ENCODE peak calls at places on chromosomes 5 and 9, in five cellular contexts. P, T, A, E and F are unnamed samples.

GRCh38 chr9:98906273-98907040 is 37.2 kb upstream of the COL15A1 start:
- DNase-seq in P (no peak), T (peak), A (peak), E (no peak), F (no peak)

GRCh38 chr5:173094012-173094661 is 38.0 kb downstream of the CREBRF start:
- DNase-seq in E (peak), T (no peak), P (no peak), A (no peak), F (no peak)

GRCh38 chr9:126316085-126316655 is 10.5 kb upstream of the MVB12B start:
- DNase-seq in A (no peak), T (no peak), E (no peak), P (no peak), F (no peak)

GRCh38 chr9:115018547-115019435 is 88.4 kb upstream of the TNFSF8 start:
- DNase-seq in P (no peak), A (no peak), E (peak), T (no peak), F (no peak)

GRCh38 chr5:137866541-137867388 is 895 bp upstream of the MYOT start:
- DNase-seq in P (no peak), A (no peak), E (no peak), T (no peak), F (no peak)

GRCh38 chr5:125717209-125717608 is 706.0 kb upstream of the GRAMD2B start:
- DNase-seq in A (no peak), T (no peak), E (peak), P (no peak), F (no peak)

GRCh38 chr9:93372391-93372790 is 79.1 kb upstream of the FAM120A start:
- DNase-seq in A (no peak), P (no peak), T (no peak), E (no peak), F (no peak)

GRCh38 chr9:34463098-34463900 is 4.7 kb downstream of the DNAI1 start:
- DNase-seq in P (no peak), T (no peak), E (no peak), A (no peak), F (no peak)

GRCh38 chr5:135488727-135489465 is 36.7 kb upstream of the TIFAB start:
- DNase-seq in P (no peak), E (peak), T (no peak), A (no peak), F (peak)

GRCh38 chr9:75941066-75941465 is 50.6 kb downstream of the PCSK5 start:
- DNase-seq in P (no peak), T (no peak), E (no peak), A (no peak), F (no peak)

GRCh38 chr9:117828466-117828865 is 124.3 kb downstream of the TLR4 start:
- DNase-seq in P (no peak), T (no peak), A (no peak), E (no peak), F (no peak)

GRCh38 chr5:135476615-135477493 is 24.7 kb upstream of the TIFAB start:
- DNase-seq in T (no peak), A (no peak), E (no peak), P (peak), F (no peak)

GRCh38 chr5:60514152-60514551 is 185.8 kb downstream of the DEPDC1B start:
- DNase-seq in T (no peak), E (no peak), P (no peak), A (no peak), F (no peak)

GRCh38 chr5:127770272-127770671 is 67.1 kb downstream of the CCDC192 start:
- DNase-seq in E (no peak), T (no peak), A (no peak), P (no peak), F (no peak)

GRCh38 chr9:134547161-134548100 is 94.2 kb upstream of the COL5A1 start:
- DNase-seq in T (no peak), A (no peak), P (peak), E (no peak), F (no peak)

GRCh38 chr9:87223397-87224246 is 274.0 kb upstream of the DAPK1 start:
- DNase-seq in T (peak), E (no peak), P (no peak), A (no peak), F (peak)

GRCh38 chr5:50445281-50445949 is 4.3 kb upstream of the EMB start:
- DNase-seq in P (no peak), T (no peak), A (no peak), E (no peak), F (no peak)

GRCh38 chr9:110588296-110588695 is 8.8 kb upstream of the SVEP1 start:
- DNase-seq in T (no peak), E (no peak), A (no peak), P (no peak), F (no peak)

GRCh38 chr5:65483474-65484346 is 2.0 kb upstream of the ADAMTS6 start:
- DNase-seq in T (no peak), E (no peak), A (no peak), P (no peak), F (no peak)

GRCh38 chr5:42889311-42889933 is 77.7 kb upstream of the SELENOP start:
- DNase-seq in P (no peak), A (peak), T (no peak), E (peak), F (peak)

GRCh38 chr9:995192-995591 is 18.7 kb downstream of the DMRT3 start:
- DNase-seq in T (no peak), P (no peak), E (no peak), A (no peak), F (no peak)

GRCh38 chr5:136020383-136021015 is 8.3 kb upstream of the TGFBI start:
- DNase-seq in T (no peak), P (no peak), A (no peak), E (peak), F (no peak)

GRCh38 chr5:82011761-82012160 is 39.9 kb downstream of the ATG10 start:
- DNase-seq in E (peak), A (no peak), T (no peak), P (no peak), F (no peak)

GRCh38 chr9:121399883-121400607 is 30.0 kb upstream of the STOM start:
- DNase-seq in A (no peak), E (peak), P (no peak), T (no peak), F (no peak)

GRCh38 chr9:107858260-107858659 is 368.7 kb upstream of the KLF4 start:
- DNase-seq in A (no peak), P (no peak), T (no peak), E (no peak), F (no peak)

GRCh38 chr9:107856633-107857032 is 367.1 kb upstream of the KLF4 start:
- DNase-seq in A (no peak), T (no peak), P (no peak), E (no peak), F (no peak)

GRCh38 chr9:107862329-107862728 is 372.8 kb upstream of the KLF4 start:
- DNase-seq in E (no peak), P (no peak), A (no peak), T (no peak), F (no peak)

GRCh38 chr9:107863406-107863805 is 373.8 kb upstream of the KLF4 start:
- DNase-seq in T (no peak), E (no peak), P (no peak), A (no peak), F (no peak)

GRCh38 chr9:107861075-107861474 is 371.5 kb upstream of the KLF4 start:
- DNase-seq in T (no peak), P (no peak), E (no peak), A (no peak), F (no peak)
- TF ChIP-seq CTCF in T (no peak), P (no peak), E (no peak), A (no peak), F (no peak)

DNA sequence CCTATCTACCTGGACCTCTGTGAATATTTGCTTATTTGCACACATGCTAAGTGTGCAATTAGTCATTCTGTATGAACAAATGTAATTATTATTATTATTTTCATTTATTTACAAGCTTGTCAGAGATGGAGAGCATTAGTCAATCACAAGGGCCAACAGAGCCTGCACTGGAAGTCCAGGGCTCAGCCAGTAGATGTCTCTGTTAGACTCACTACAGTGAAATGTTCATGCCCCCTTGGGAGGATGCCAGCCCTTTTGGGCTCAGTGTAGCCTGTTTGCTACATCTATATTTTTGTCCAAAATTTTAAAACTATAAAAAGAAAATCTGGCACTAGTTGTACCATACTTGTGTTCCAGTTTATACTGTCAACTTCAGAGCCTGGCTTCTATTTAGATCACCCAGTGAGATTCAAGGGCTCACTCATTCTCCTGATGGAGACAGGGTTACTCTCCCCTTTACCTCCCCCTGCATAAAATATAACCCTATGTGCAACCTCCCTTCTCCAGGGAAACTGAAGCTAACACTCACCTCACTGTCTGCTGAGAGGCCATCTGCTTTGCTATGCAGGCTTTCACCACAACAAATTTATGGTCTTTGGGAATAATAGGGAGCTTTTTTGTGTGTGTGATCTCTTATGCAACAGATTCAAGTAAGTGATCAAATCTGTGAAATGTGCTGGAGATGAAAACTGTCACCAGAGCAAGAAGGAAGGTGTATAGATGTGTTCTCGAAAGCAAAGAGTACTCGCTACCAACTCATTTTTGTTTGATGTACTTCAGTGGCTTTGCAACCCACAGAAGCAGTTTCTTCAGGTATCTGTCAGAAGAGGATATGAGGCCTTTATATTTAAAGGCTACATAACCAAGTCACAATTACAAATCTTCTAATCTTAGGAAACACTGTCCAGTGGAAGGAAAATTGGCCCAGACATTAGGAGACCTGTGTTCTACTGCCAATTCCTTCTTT is 99.9 kb upstream of the TLE4 start:
- DNase-seq in T (no peak), E (no peak), A (peak), P (no peak), F (no peak)
- TF ChIP-seq CTCF in T (peak), E (peak), A (no peak), P (peak), F (no peak)

DNA sequence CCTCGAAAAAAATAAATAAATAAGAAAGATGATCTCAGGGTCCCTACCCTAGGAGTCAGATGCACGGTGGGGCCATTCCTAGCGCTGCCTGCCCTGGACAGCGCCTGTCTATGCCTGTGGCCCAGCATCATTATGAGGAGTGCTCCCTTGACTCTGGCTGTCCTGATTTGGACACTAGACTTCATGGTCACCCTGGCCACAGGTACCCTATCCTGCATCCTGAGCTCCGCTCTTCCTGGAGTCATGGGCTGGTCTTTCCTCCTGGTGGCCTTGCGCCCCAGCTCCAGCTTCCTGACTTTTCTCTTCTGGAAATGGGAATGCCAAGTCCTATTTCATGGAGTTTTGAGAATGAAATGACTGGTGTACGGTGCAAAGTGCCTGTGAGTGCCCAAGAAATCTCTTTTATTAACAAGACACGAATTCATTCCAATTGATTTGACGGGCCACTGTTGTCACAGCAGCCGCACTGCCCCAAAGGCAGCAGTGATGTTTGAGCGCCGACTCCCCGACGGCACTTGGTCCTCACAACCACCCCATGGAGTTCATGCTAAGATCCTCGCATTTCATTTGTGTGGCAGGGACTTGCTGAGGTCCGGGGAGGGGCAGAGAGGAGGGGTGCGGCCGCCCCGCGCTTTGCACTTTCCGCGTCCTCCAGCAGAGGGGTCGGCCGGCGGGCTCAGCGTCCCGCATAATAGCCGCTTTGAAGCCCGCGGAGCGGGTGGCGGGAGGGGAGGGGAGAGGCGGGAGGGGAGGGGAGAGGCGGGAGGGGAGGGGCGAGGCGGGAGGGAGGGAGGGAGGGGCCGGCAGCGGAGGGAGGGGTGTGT is 453 bp upstream of the AIF1L start:
- DNase-seq in T (peak), P (no peak), E (no peak), A (no peak), F (peak)
- TF ChIP-seq CTCF in T (peak), P (peak), E (peak), A (no peak), F (no peak)

GRCh38 chr9:33044677-33045282 is 19.7 kb downstream of the DNAJA1 start:
- DNase-seq in P (no peak), E (no peak), T (no peak), A (no peak), F (peak)
- TF ChIP-seq CTCF in P (peak), E (peak), T (no peak), A (no peak), F (no peak)

GRCh38 chr9:109143881-109144562 is 23.0 kb downstream of the FRRS1L start:
- DNase-seq in A (no peak), P (no peak), T (no peak), E (no peak), F (no peak)
- TF ChIP-seq CTCF in A (no peak), P (peak), T (no peak), E (peak), F (peak)

DNA sequence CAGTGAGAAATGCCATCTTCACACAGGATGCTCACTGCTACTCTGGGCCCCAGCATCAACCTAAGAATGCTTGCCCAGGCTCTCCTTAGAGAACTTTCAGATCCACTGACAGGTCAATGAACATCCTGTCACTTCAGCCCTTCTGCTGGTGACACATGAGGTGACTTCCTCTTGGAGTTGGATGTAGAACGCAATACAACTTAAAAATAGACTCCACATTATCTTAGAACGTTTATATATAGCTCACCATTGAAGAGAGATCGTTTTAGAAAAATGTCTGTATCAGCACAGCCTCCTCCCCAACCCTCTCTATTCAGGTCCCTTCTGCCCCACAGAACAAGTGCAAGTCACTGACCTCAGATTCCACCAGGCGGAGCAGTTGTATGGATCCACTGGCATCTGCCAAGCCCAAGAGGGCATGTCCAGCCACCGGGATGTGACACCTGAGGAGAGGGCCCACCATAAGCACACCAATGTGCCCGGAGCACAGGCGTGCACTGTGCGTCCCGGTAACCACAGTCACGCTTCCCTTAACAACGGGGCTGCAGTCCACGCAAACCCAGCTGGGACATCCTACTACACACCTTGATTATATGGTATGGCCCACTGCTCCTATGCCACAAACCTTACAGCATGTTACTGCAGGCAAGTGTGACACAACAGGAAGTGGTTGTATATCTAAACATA is 2.9 kb downstream of the DPH7 start:
- DNase-seq in T (no peak), A (no peak), P (no peak), E (no peak), F (no peak)
- TF ChIP-seq CTCF in T (no peak), A (no peak), P (no peak), E (no peak), F (no peak)

GRCh38 chr9:72751541-72751940 is 201.3 kb downstream of the ALDH1A1 start:
- DNase-seq in P (no peak), T (no peak), E (no peak), A (no peak), F (no peak)

GRCh38 chr9:72755836-72756235 is 197.0 kb downstream of the ALDH1A1 start:
- DNase-seq in E (no peak), A (no peak), T (no peak), P (no peak), F (no peak)

GRCh38 chr9:72758944-72759343 is 193.9 kb downstream of the ALDH1A1 start:
- DNase-seq in P (no peak), T (no peak), E (no peak), A (no peak), F (no peak)

GRCh38 chr9:72749276-72749675 is 203.6 kb downstream of the ALDH1A1 start:
- DNase-seq in A (no peak), E (no peak), T (no peak), P (no peak), F (no peak)

DNA sequence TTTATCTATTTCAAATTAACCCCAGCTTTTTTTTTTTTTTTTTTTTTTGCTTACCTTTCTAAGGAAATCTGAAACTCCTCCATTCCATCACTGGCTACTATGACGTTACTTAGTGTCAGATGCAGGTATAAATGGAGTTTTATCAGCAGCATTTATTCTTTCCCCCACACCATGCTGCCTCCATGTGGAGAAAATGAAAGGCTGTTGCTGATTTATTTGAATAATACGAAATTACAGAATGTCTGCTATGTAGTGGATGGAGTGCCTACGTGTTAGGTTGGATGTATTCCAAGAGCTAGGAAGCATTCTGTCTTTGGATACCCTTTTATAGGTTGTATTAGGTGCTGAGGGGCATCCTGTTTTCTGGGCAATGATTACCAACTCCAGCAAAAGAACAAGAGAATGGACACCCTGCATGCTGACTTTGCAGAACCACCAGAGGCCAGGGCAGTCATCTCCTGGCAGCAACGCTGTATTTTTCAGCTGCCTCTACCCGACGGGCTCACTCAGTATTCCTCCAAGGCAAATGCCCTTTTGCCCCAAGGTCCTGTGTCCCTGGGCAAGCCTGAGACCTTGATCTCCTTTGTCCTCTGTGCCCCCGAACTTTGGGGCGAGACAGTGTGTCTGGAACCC is 199.5 kb downstream of the ALDH1A1 start:
- DNase-seq in P (no peak), T (no peak), A (no peak), E (no peak), F (no peak)
- TF ChIP-seq CTCF in P (peak), T (no peak), A (peak), E (peak), F (no peak)

GRCh38 chr5:2695200-2695891 is 56.1 kb downstream of the IRX2 start:
- DNase-seq in E (no peak), P (no peak), T (no peak), A (no peak), F (no peak)
- TF ChIP-seq CTCF in E (no peak), P (no peak), T (no peak), A (no peak), F (no peak)

DNA sequence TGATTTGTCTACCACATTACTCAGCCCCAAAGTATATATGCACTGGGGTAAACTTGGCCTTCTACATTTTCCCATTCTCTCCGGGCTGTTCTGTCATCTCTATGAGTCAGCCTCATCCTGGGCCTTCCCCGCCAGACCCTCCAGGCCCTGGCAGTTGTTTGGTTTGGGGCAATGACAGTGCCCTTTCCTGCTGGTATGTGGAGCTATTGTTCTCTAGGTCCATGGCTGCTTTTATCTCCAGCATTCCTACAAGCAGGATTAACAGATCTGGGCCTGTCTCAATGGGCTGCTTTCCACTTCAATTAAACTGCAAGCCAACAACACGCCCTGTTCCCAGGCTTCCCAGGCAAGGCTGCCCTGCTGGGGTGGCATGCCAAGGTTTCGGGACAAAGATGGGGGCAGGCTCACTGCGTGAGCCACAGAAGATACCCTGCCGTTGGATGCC is 136.4 kb downstream of the SLIT3 start:
- DNase-seq in T (no peak), E (no peak), P (no peak), A (no peak), F (no peak)
- TF ChIP-seq CTCF in T (no peak), E (no peak), P (peak), A (no peak), F (no peak)